ENCODE peak calls at places on chromosomes 12 and 14, in seven cellular contexts. One of them, this sample, is unnamed.

GRCh38 chr12:127194176-127194575 is 1072.8 kb upstream of the TMEM132C start:
- DNase-seq in pancreas: no peak
- DNase-seq in heart left ventricle: no peak
- DNase-seq in PC-9: no peak
- DNase-seq in thyroid gland: no peak
- DNase-seq in tibial artery: no peak
- DNase-seq in heart right ventricle: no peak
- DNase-seq in this sample: no peak

GRCh38 chr14:23061995-23062394 is 4.7 kb upstream of the CDH24 start:
- DNase-seq in pancreas: peak; percentile 69
- DNase-seq in heart left ventricle: no peak
- DNase-seq in PC-9: peak; percentile 86
- DNase-seq in thyroid gland: peak; percentile 71
- DNase-seq in tibial artery: peak; percentile 79
- DNase-seq in heart right ventricle: no peak
- DNase-seq in this sample: peak; percentile 68

GRCh38 chr12:40226652-40227051 is 1.9 kb downstream of the LRRK2 start:
- DNase-seq in pancreas: peak; percentile 48
- DNase-seq in heart left ventricle: no peak
- DNase-seq in PC-9: no peak
- DNase-seq in thyroid gland: peak; percentile 12
- DNase-seq in tibial artery: peak; percentile 76
- DNase-seq in heart right ventricle: no peak
- DNase-seq in this sample: no peak

GRCh38 chr14:99077076-99077843 is 194.7 kb downstream of the BCL11B start:
- DNase-seq in pancreas: no peak
- DNase-seq in heart left ventricle: no peak
- DNase-seq in PC-9: no peak
- DNase-seq in thyroid gland: no peak
- DNase-seq in tibial artery: no peak
- DNase-seq in heart right ventricle: no peak
- DNase-seq in this sample: no peak

GRCh38 chr14:55446833-55447232 is 6.4 kb upstream of the TBPL2 start:
- DNase-seq in pancreas: no peak
- DNase-seq in heart left ventricle: no peak
- DNase-seq in PC-9: no peak
- DNase-seq in thyroid gland: no peak
- DNase-seq in tibial artery: no peak
- DNase-seq in heart right ventricle: no peak
- DNase-seq in this sample: no peak

GRCh38 chr14:58299665-58300202 is 1.4 kb downstream of the ARID4A start:
- DNase-seq in pancreas: peak; percentile 6
- DNase-seq in heart left ventricle: no peak
- DNase-seq in PC-9: no peak
- DNase-seq in thyroid gland: no peak
- DNase-seq in tibial artery: no peak
- DNase-seq in heart right ventricle: no peak
- DNase-seq in this sample: no peak

GRCh38 chr12:126668538-126668937 is 1598.4 kb upstream of the TMEM132C start:
- DNase-seq in pancreas: no peak
- DNase-seq in heart left ventricle: no peak
- DNase-seq in PC-9: peak; percentile 74
- DNase-seq in thyroid gland: no peak
- DNase-seq in tibial artery: no peak
- DNase-seq in heart right ventricle: no peak
- DNase-seq in this sample: no peak

GRCh38 chr12:57888407-57889157 is 42.1 kb upstream of the CTDSP2 start:
- DNase-seq in pancreas: no peak
- DNase-seq in heart left ventricle: no peak
- DNase-seq in PC-9: peak; percentile 85
- DNase-seq in thyroid gland: no peak
- DNase-seq in tibial artery: no peak
- DNase-seq in heart right ventricle: no peak
- DNase-seq in this sample: no peak

GRCh38 chr14:94031880-94032279 is 5.7 kb downstream of the OTUB2 start:
- DNase-seq in pancreas: no peak
- DNase-seq in heart left ventricle: no peak
- DNase-seq in PC-9: no peak
- DNase-seq in thyroid gland: no peak
- DNase-seq in tibial artery: no peak
- DNase-seq in heart right ventricle: no peak
- DNase-seq in this sample: no peak

GRCh38 chr14:70555890-70556289 is 21.1 kb upstream of the ADAM20 start:
- DNase-seq in pancreas: peak; percentile 19
- DNase-seq in heart left ventricle: peak; percentile 62
- DNase-seq in PC-9: no peak
- DNase-seq in thyroid gland: peak; percentile 46
- DNase-seq in tibial artery: no peak
- DNase-seq in heart right ventricle: peak; percentile 20
- DNase-seq in this sample: no peak

GRCh38 chr12:88207921-88208640 is 66.0 kb downstream of the TMTC3 start:
- DNase-seq in pancreas: no peak
- DNase-seq in heart left ventricle: no peak
- DNase-seq in PC-9: no peak
- DNase-seq in thyroid gland: peak; percentile 3
- DNase-seq in tibial artery: peak; percentile 49
- DNase-seq in heart right ventricle: no peak
- DNase-seq in this sample: no peak

GRCh38 chr12:7479784-7480183 is 23.8 kb downstream of the CD163 start:
- DNase-seq in pancreas: no peak
- DNase-seq in heart left ventricle: no peak
- DNase-seq in PC-9: no peak
- DNase-seq in thyroid gland: no peak
- DNase-seq in tibial artery: no peak
- DNase-seq in heart right ventricle: no peak
- DNase-seq in this sample: no peak

GRCh38 chr14:59739794-59740193 is 130.8 kb downstream of the RTN1 start:
- DNase-seq in pancreas: no peak
- DNase-seq in heart left ventricle: no peak
- DNase-seq in PC-9: no peak
- DNase-seq in thyroid gland: no peak
- DNase-seq in tibial artery: peak; percentile 60
- DNase-seq in heart right ventricle: no peak
- DNase-seq in this sample: no peak

GRCh38 chr12:6430124-6430989 is 14.4 kb upstream of the CD27 start:
- DNase-seq in pancreas: peak; percentile 48
- DNase-seq in heart left ventricle: peak; percentile 68
- DNase-seq in PC-9: peak; percentile 98
- DNase-seq in thyroid gland: peak; percentile 97
- DNase-seq in tibial artery: peak; percentile 92
- DNase-seq in heart right ventricle: peak; percentile 54
- DNase-seq in this sample: peak; percentile 87

GRCh38 chr12:111066744-111067437 is 146.5 kb upstream of the MYL2 start:
- DNase-seq in pancreas: no peak
- DNase-seq in heart left ventricle: no peak
- DNase-seq in PC-9: no peak
- DNase-seq in thyroid gland: no peak
- DNase-seq in tibial artery: no peak
- DNase-seq in heart right ventricle: no peak
- DNase-seq in this sample: no peak

GRCh38 chr14:105879503-105879866 is 353.1 kb downstream of the TMEM121 start:
- DNase-seq in pancreas: no peak
- DNase-seq in heart left ventricle: no peak
- DNase-seq in PC-9: no peak
- DNase-seq in thyroid gland: no peak
- DNase-seq in tibial artery: no peak
- DNase-seq in heart right ventricle: peak; percentile 3
- DNase-seq in this sample: peak; percentile 48

GRCh38 chr12:120928864-120929652 is 24.9 kb upstream of the SPPL3 start:
- DNase-seq in pancreas: peak; percentile 63
- DNase-seq in heart left ventricle: peak; percentile 20
- DNase-seq in PC-9: peak; percentile 77
- DNase-seq in thyroid gland: peak; percentile 78
- DNase-seq in tibial artery: no peak
- DNase-seq in heart right ventricle: no peak
- DNase-seq in this sample: no peak

GRCh38 chr12:81942588-81942987 is 183.4 kb upstream of the PPFIA2 start:
- DNase-seq in pancreas: no peak
- DNase-seq in heart left ventricle: no peak
- DNase-seq in PC-9: no peak
- DNase-seq in thyroid gland: no peak
- DNase-seq in tibial artery: no peak
- DNase-seq in heart right ventricle: no peak
- DNase-seq in this sample: no peak

GRCh38 chr12:92702754-92703679 is at the start of gene PLEKHG7:
- DNase-seq in pancreas: peak; percentile 32
- DNase-seq in heart left ventricle: no peak
- DNase-seq in PC-9: no peak
- DNase-seq in thyroid gland: no peak
- DNase-seq in tibial artery: no peak
- DNase-seq in heart right ventricle: no peak
- DNase-seq in this sample: no peak

GRCh38 chr14:83164016-83164415 is 1630.4 kb upstream of the SEL1L start:
- DNase-seq in pancreas: no peak
- DNase-seq in heart left ventricle: no peak
- DNase-seq in PC-9: no peak
- DNase-seq in thyroid gland: no peak
- DNase-seq in tibial artery: no peak
- DNase-seq in heart right ventricle: no peak
- DNase-seq in this sample: no peak

GRCh38 chr12:71840226-71840847 is 778 bp downstream of the TBC1D15 start:
- DNase-seq in pancreas: no peak
- DNase-seq in heart left ventricle: no peak
- DNase-seq in PC-9: peak; percentile 81
- DNase-seq in thyroid gland: no peak
- DNase-seq in tibial artery: no peak
- DNase-seq in heart right ventricle: no peak
- DNase-seq in this sample: no peak

GRCh38 chr14:68624541-68625220 is 168.2 kb downstream of the ZFP36L1 start:
- DNase-seq in pancreas: no peak
- DNase-seq in heart left ventricle: no peak
- DNase-seq in PC-9: peak; percentile 25
- DNase-seq in thyroid gland: no peak
- DNase-seq in tibial artery: no peak
- DNase-seq in heart right ventricle: no peak
- DNase-seq in this sample: no peak

GRCh38 chr12:105765053-105766019 is 373.4 kb downstream of the NUAK1 start:
- DNase-seq in pancreas: no peak
- DNase-seq in heart left ventricle: no peak
- DNase-seq in PC-9: no peak
- DNase-seq in thyroid gland: no peak
- DNase-seq in tibial artery: no peak
- DNase-seq in heart right ventricle: no peak
- DNase-seq in this sample: no peak
- H3K27ac ChIP-seq in pancreas: no peak overlapping the region
- H3K27ac ChIP-seq in heart left ventricle: no peak overlapping the region
- H3K27ac ChIP-seq in PC-9: no peak overlapping the region
- H3K27ac ChIP-seq in thyroid gland: no peak overlapping the region
- H3K27ac ChIP-seq in tibial artery: no peak overlapping the region
- H3K27ac ChIP-seq in heart right ventricle: no peak overlapping the region
- H3K27ac ChIP-seq in this sample: no peak overlapping the region

GRCh38 chr14:64864258-64864657 is 15.4 kb downstream of the SPTB start:
- DNase-seq in pancreas: no peak
- DNase-seq in heart left ventricle: no peak
- DNase-seq in PC-9: no peak
- DNase-seq in thyroid gland: no peak
- DNase-seq in tibial artery: no peak
- DNase-seq in heart right ventricle: no peak
- DNase-seq in this sample: no peak

GRCh38 chr14:64860039-64860438 is 19.7 kb downstream of the SPTB start:
- DNase-seq in pancreas: no peak
- DNase-seq in heart left ventricle: no peak
- DNase-seq in PC-9: no peak
- DNase-seq in thyroid gland: no peak
- DNase-seq in tibial artery: no peak
- DNase-seq in heart right ventricle: no peak
- DNase-seq in this sample: no peak

GRCh38 chr14:64857979-64858740 is 21.5 kb downstream of the SPTB start:
- DNase-seq in pancreas: no peak
- DNase-seq in heart left ventricle: no peak
- DNase-seq in PC-9: no peak
- DNase-seq in thyroid gland: no peak
- DNase-seq in tibial artery: no peak
- DNase-seq in heart right ventricle: no peak
- DNase-seq in this sample: no peak

GRCh38 chr14:64865992-64866391 is 13.7 kb downstream of the SPTB start:
- DNase-seq in pancreas: no peak
- DNase-seq in heart left ventricle: no peak
- DNase-seq in PC-9: no peak
- DNase-seq in thyroid gland: no peak
- DNase-seq in tibial artery: no peak
- DNase-seq in heart right ventricle: no peak
- DNase-seq in this sample: no peak

DNA sequence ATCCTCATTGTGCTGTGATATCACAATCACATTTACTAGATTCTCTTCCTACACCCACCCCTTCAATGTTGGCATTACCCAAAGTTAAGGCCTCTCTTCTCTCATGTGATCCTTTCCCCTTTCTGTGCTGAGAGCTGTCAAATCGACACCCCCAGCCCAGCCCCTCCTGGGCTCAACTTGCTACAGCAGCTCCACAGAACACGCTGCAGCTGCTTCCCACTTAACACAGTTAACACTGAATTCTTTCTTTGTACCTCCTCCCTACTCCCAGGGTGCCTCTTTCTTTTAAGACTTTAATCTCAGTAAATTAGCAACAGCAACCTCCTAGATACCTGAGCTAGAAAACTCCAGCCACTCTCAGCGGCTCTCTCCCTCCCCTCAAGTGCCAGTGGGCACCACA is 17.8 kb downstream of the SPTB start:
- DNase-seq in pancreas: no peak
- DNase-seq in heart left ventricle: no peak
- DNase-seq in PC-9: no peak
- DNase-seq in thyroid gland: no peak
- DNase-seq in tibial artery: no peak
- DNase-seq in heart right ventricle: no peak
- DNase-seq in this sample: no peak
- H3K4me1 ChIP-seq in pancreas: no peaks in the 10 kb centered on the region
- H3K4me1 ChIP-seq in heart left ventricle: no peaks in the 10 kb centered on the region
- H3K4me1 ChIP-seq in PC-9: no peaks in the 10 kb centered on the region
- H3K4me1 ChIP-seq in thyroid gland: no peaks in the 10 kb centered on the region
- H3K4me1 ChIP-seq in tibial artery: no peaks in the 10 kb centered on the region
- H3K4me1 ChIP-seq in heart right ventricle: no peaks in the 10 kb centered on the region
- H3K4me1 ChIP-seq in this sample: no peaks in the 10 kb centered on the region

GRCh38 chr14:63710497-63710896 is 17.4 kb downstream of the SGPP1 start:
- DNase-seq in pancreas: no peak
- DNase-seq in heart left ventricle: no peak
- DNase-seq in PC-9: no peak
- DNase-seq in thyroid gland: no peak
- DNase-seq in tibial artery: no peak
- DNase-seq in heart right ventricle: no peak
- DNase-seq in this sample: no peak
- H3K27ac ChIP-seq in pancreas: no peak overlapping the region
- H3K27ac ChIP-seq in heart left ventricle: no peak overlapping the region
- H3K27ac ChIP-seq in PC-9: no peak overlapping the region
- H3K27ac ChIP-seq in thyroid gland: no peak overlapping the region
- H3K27ac ChIP-seq in tibial artery: no peak overlapping the region
- H3K27ac ChIP-seq in heart right ventricle: no peak overlapping the region
- H3K27ac ChIP-seq in this sample: no peak overlapping the region

DNA sequence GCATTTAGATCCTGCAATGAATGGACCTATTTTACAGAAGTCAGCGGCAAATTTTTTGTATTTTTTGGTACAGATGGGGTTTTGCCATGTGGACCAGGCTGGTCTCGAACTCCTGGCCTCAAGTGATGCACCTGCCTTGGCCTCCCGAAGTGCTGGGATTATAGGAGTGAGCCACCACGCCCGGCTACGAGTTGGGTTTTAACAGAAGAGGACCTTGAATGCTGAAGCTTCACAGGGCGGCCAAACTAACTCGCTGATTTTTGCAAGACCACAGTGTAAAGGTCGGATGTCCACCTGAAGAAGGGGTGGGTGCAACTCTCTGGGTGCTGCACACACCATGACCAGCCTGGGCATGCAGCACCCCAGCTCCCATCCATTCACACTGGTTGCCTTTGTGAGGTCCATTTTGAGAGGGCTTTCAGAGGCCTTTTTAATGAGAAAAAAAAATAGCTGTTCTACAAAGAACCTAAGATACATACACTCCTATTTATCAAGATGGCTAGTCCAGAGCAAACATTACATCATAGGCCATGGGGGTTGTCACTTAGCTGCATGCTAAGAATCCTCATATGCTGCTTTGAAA is 21.6 kb upstream of the CDK2AP1 start:
- DNase-seq in pancreas: no peak
- DNase-seq in heart left ventricle: no peak
- DNase-seq in PC-9: no peak
- DNase-seq in thyroid gland: no peak
- DNase-seq in tibial artery: no peak
- DNase-seq in heart right ventricle: no peak
- DNase-seq in this sample: no peak
- H3K4me1 ChIP-seq in pancreas: no peaks in the 10 kb centered on the region
- H3K4me1 ChIP-seq in heart left ventricle: no peaks in the 10 kb centered on the region
- H3K4me1 ChIP-seq in PC-9: no peaks in the 10 kb centered on the region
- H3K4me1 ChIP-seq in thyroid gland: no peaks in the 10 kb centered on the region
- H3K4me1 ChIP-seq in tibial artery: no peaks in the 10 kb centered on the region
- H3K4me1 ChIP-seq in heart right ventricle: no peaks in the 10 kb centered on the region
- H3K4me1 ChIP-seq in this sample: no peaks in the 10 kb centered on the region